ENCODE peak calls at places on chromosomes 4 and X, in five cellular contexts. H is fibroblast of lung; D is COR-L47; A is NAMALWA; M is stimulated activated CD8-positive, alpha-beta memory T cell treated with anti-CD3 and anti-CD28 coated beads, Interleukin-7, amount 100 ng/mL, for 4 hours. L is an unnamed sample.

GRCh38 chrX:153885208-153885787 is 675 bp downstream of the L1CAM start:
- DNase-seq in A (no peak), H (no peak), M (no peak), D (no peak), L (no peak)

GRCh38 chr4:52038109-52038912 is at the start of gene SGCB:
- DNase-seq in D (peak; percentile 50), A (peak; percentile 60), M (peak; percentile 5), H (peak; percentile 41), L (peak; percentile 39)

GRCh38 chr4:8053688-8054449 is 104.7 kb downstream of the ABLIM2 start:
- DNase-seq in M (no peak), H (no peak), A (no peak), D (no peak), L (no peak)

GRCh38 chrX:114675365-114675764 is 91.5 kb downstream of the HTR2C start:
- DNase-seq in D (no peak), A (no peak), M (no peak), H (peak; percentile 0), L (peak; percentile 0)

GRCh38 chr4:15779336-15779735 is 1.2 kb downstream of the CD38 start:
- DNase-seq in M (no peak), A (peak; percentile 44), D (no peak), H (peak; percentile 67), L (peak; percentile 81)

GRCh38 chr4:18109677-18110076 is 88.1 kb upstream of the LCORL start:
- DNase-seq in A (no peak), H (no peak), D (no peak), M (no peak), L (no peak)

GRCh38 chrX:39755152-39756032 is 342.4 kb downstream of the BCOR start:
- DNase-seq in A (peak; percentile 47), H (peak; percentile 93), D (no peak), M (no peak), L (peak; percentile 95)

GRCh38 chrX:53882331-53882730 is 161.9 kb downstream of the PHF8 start:
- DNase-seq in H (peak; percentile 79), D (no peak), A (no peak), M (no peak), L (peak; percentile 87)

GRCh38 chrX:132636080-132636479 is 147.2 kb upstream of the MBNL3 start:
- DNase-seq in A (no peak), D (no peak), H (peak; percentile 23), M (no peak), L (peak; percentile 10)

GRCh38 chrX:68433155-68433980 is at the start of gene OPHN1:
- DNase-seq in M (no peak), A (no peak), H (peak; percentile 77), D (peak; percentile 1), L (peak; percentile 78)

GRCh38 chr4:10115657-10116624 is 658 bp downstream of the WDR1 start:
- DNase-seq in H (no peak), D (no peak), M (no peak), A (peak; percentile 59), L (no peak)

L was measured in fibroblast of pulmonary artery.